ENCODE peak calls at places on chromosome 18, in nine cellular contexts. M is MM.1S; I is tibial nerve; U is fibroblast of lung; G is CD4-positive, alpha-beta T cell; X is transverse colon; Q is heart right ventricle; N is left ventricle myocardium inferior; Y is mammary epithelial cell. S is an unnamed sample. For H3K27me3, the result is how much of the 10 kb centered on the place peaks cover.

GRCh38 chr18:54734059-54734458 is 94.2 kb upstream of the RAB27B start:
- DNase-seq in M (no peak), I (no peak), U (peak), G (no peak), X (no peak), Q (no peak), N (no peak), Y (peak), S (peak)

GRCh38 chr18:32262092-32262491 is 72.3 kb downstream of the MEP1B start:
- DNase-seq in M (no peak), I (no peak), U (no peak), G (no peak), X (no peak), Q (no peak), N (no peak), Y (no peak), S (no peak)

GRCh38 chr18:23099621-23100020 is 35.7 kb upstream of the CABLES1 start:
- DNase-seq in M (no peak), I (no peak), U (peak), G (no peak), X (peak), Q (no peak), N (no peak), Y (peak), S (no peak)

GRCh38 chr18:48295586-48296311 is 113.4 kb downstream of the ZBTB7C start:
- DNase-seq in M (no peak), I (no peak), U (peak), G (no peak), X (no peak), Q (no peak), N (no peak), Y (no peak), S (no peak)

GRCh38 chr18:21911551-21911950 is 171.0 kb downstream of the MIB1 start:
- DNase-seq in M (no peak), I (no peak), U (no peak), G (no peak), X (no peak), Q (no peak), N (no peak), Y (no peak), S (no peak)

GRCh38 chr18:70700496-70700895 is 411.7 kb downstream of the SOCS6 start:
- DNase-seq in M (no peak), I (no peak), U (no peak), G (no peak), X (no peak), Q (no peak), N (no peak), Y (no peak), S (no peak)

GRCh38 chr18:44411277-44411900 is 269.3 kb upstream of the SETBP1 start:
- DNase-seq in M (no peak), I (no peak), U (peak), G (no peak), X (no peak), Q (no peak), N (no peak), Y (peak), S (no peak)

GRCh38 chr18:74399225-74399887 is 57.8 kb downstream of the DIPK1C start:
- DNase-seq in M (no peak), I (peak), U (no peak), G (no peak), X (no peak), Q (peak), N (peak), Y (no peak), S (no peak)

GRCh38 chr18:48100712-48101165 is 170.3 kb upstream of the SMAD2 start:
- DNase-seq in M (no peak), I (no peak), U (no peak), G (no peak), X (no peak), Q (no peak), N (no peak), Y (no peak), S (no peak)

GRCh38 chr18:9863282-9863681 is 22.5 kb upstream of the TXNDC2 start:
- DNase-seq in M (no peak), I (no peak), U (no peak), G (no peak), X (no peak), Q (no peak), N (no peak), Y (no peak), S (no peak)

GRCh38 chr18:11004951-11005350 is 144.4 kb downstream of the PIEZO2 start:
- DNase-seq in M (no peak), I (peak), U (no peak), G (no peak), X (no peak), Q (no peak), N (no peak), Y (no peak), S (no peak)

GRCh38 chr18:26978812-26979341 is 113.4 kb upstream of the AQP4 start:
- DNase-seq in M (peak), I (no peak), U (no peak), G (no peak), X (no peak), Q (no peak), N (no peak), Y (no peak), S (no peak)

GRCh38 chr18:49161627-49162026 is 210.9 kb upstream of the SMAD7 start:
- DNase-seq in M (no peak), I (no peak), U (peak), G (no peak), X (no peak), Q (no peak), N (no peak), Y (peak), S (peak)

GRCh38 chr18:59690216-59691045 is 6.8 kb downstream of the CCBE1 start:
- DNase-seq in M (no peak), I (no peak), U (peak), G (no peak), X (no peak), Q (no peak), N (no peak), Y (no peak), S (no peak)

GRCh38 chr18:78519394-78520062 is 460.1 kb upstream of the SALL3 start:
- DNase-seq in M (no peak), I (no peak), U (no peak), G (no peak), X (no peak), Q (no peak), N (no peak), Y (no peak), S (no peak)

GRCh38 chr18:62360806-62361205 is 35.7 kb downstream of the TNFRSF11A start:
- DNase-seq in M (no peak), I (no peak), U (no peak), G (no peak), X (no peak), Q (no peak), N (no peak), Y (no peak), S (no peak)

GRCh38 chr18:30280861-30281470 is 761.6 kb downstream of the DSC3 start:
- DNase-seq in M (peak), I (peak), U (peak), G (no peak), X (no peak), Q (peak), N (no peak), Y (peak), S (peak)

GRCh38 chr18:22179174-22179573 is 9.8 kb downstream of the GATA6 start:
- DNase-seq in M (no peak), I (no peak), U (no peak), G (no peak), X (no peak), Q (no peak), N (no peak), Y (no peak), S (no peak)

GRCh38 chr18:14974088-14974487 is 226.1 kb downstream of the ANKRD30B start:
- DNase-seq in M (no peak), I (no peak), U (no peak), G (no peak), X (no peak), Q (no peak), N (no peak), Y (peak), S (no peak)

GRCh38 chr18:43060020-43060419 is 55.5 kb downstream of the RIT2 start:
- DNase-seq in M (no peak), I (no peak), U (peak), G (no peak), X (no peak), Q (no peak), N (no peak), Y (no peak), S (peak)

GRCh38 chr18:76458522-76459311 is 36.3 kb downstream of the ZNF516 start:
- DNase-seq in M (no peak), I (no peak), U (no peak), G (no peak), X (no peak), Q (no peak), N (no peak), Y (no peak), S (no peak)
- H3K27ac ChIP-seq in M (no peak), I (no peak), U (peak), G (no peak), X (peak), Q (peak), N (peak), Y (peak), S (peak)

DNA sequence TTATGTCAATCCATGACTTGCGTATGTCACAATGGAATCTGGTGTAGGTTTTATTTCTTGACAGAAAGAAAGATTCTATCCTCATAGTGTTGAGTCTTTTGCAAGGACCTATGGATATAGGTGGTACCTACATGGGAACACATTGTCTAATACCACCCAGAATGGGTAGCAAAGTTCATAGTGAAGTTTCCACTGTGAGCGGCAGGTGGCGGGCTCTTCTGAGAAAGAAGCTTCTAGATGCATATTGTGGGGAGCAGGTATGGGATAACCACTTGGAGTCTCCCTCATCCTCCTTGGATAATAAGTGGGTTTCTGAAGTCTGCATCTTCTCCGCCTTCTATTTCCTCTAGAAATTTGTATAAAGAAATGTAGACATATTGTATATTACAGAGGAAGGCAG is 44.9 kb downstream of the LINC00305 start:
- DNase-seq in M (no peak), I (no peak), U (no peak), G (no peak), X (no peak), Q (no peak), N (no peak), Y (no peak), S (no peak)
- TF ChIP-seq CTCF in M (no peak), I (no peak), U (no peak), G (no peak), X (no peak), Q (no peak), N (no peak), Y (no peak), S (no peak)

GRCh38 chr18:76476665-76477561 is 18.1 kb downstream of the ZNF516 start:
- DNase-seq in M (no peak), I (no peak), U (peak), G (no peak), X (no peak), Q (no peak), N (no peak), Y (no peak), S (peak)
- H3K27me3 ChIP-seq in M (under half), I (under half), U (under half), G (under half), X (under half), Q (under half), N (under half), Y (under half), S (under half)

DNA sequence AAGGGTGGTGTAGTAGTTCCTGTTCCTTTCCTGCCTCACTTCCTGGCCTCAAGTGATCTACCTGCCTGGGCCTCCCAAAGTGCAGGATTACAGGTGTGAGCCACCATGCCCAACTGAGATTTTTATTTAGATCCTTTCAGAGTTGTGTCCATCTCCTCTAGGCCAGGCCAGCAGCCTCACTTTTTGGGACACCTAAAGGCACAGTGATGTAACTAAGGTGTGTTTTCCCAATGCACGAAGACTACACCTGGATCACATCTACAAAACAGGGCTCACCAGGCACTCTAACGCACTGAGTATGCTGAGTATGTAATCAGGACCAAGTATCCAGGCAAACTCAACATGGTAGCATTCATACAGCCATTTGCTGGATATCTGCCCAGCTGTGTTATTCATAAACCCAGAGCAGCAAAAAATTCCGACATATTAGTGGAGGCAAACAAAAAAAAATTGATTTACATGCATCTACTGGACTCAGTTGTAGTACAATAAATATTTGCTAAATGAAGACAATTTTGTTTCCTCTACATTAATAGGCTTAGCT is 33.8 kb downstream of the LPIN2 start:
- DNase-seq in M (no peak), I (no peak), U (peak), G (no peak), X (no peak), Q (no peak), N (no peak), Y (no peak), S (peak)
- H3K27ac ChIP-seq in M (peak), I (peak), U (peak), G (peak), X (peak), Q (peak), N (peak), Y (no peak), S (peak)